ENCODE peak calls at places on chromosomes 6 and 20, in six cellular contexts. G is KG1, P is AG10803, T is nucleus accumbens, I is psoas muscle, Y is thyroid gland. F is an unnamed sample.

GRCh38 chr6:130212215-130212874 is 10.4 kb downstream of the SAMD3 start:
- DNase-seq in Y (no peak), I (no peak), G (no peak), T (no peak), P (no peak), F (no peak)

GRCh38 chr6:81911446-81911845 is 159.0 kb upstream of the TENT5A start:
- DNase-seq in G (no peak), P (no peak), T (no peak), Y (no peak), I (no peak), F (no peak)

GRCh38 chr6:125904871-125905270 is 51.7 kb upstream of the HINT3 start:
- DNase-seq in I (no peak), G (no peak), T (no peak), P (peak), Y (peak), F (no peak)

GRCh38 chr6:14720411-14721102 is 525.3 kb upstream of the JARID2 start:
- DNase-seq in Y (no peak), P (no peak), I (no peak), G (no peak), T (no peak), F (no peak)

GRCh38 chr20:3777726-3778629 is 3.3 kb downstream of the SPEF1 start:
- DNase-seq in G (no peak), T (no peak), I (peak), P (peak), Y (peak), F (no peak)

GRCh38 chr20:45576995-45577394 is 2.1 kb downstream of the WFDC8 start:
- DNase-seq in G (no peak), Y (peak), P (peak), T (no peak), I (no peak), F (no peak)

GRCh38 chr6:12298017-12298958 is 8.1 kb downstream of the EDN1 start:
- DNase-seq in G (no peak), I (no peak), Y (no peak), T (no peak), P (no peak), F (no peak)

GRCh38 chr6:33980176-33980805 is 165.6 kb downstream of the GRM4 start:
- DNase-seq in G (no peak), I (no peak), P (no peak), T (no peak), Y (no peak), F (no peak)

GRCh38 chr20:59736366-59736765 is 132.0 kb downstream of the PHACTR3 start:
- DNase-seq in I (no peak), G (no peak), P (no peak), Y (no peak), T (no peak), F (no peak)

F was measured in AML-193.